ENCODE peak calls at places on chromosomes 16 and 17, in four cellular contexts. U is heart right ventricle, M is spleen, I is GM23338. Z is an unnamed sample.

GRCh38 chr17:57552114-57552601 is 192.9 kb downstream of the CCDC182 start:
- DNase-seq in I (peak), U (peak), M (peak), Z (no peak)

GRCh38 chr17:43211480-43212402 is at the start of gene TMEM106A:
- DNase-seq in U (peak), I (peak), M (peak), Z (peak)

GRCh38 chr16:21283521-21284289 is 5.6 kb upstream of the CRYM start:
- DNase-seq in I (peak), M (peak), U (peak), Z (peak)

GRCh38 chr16:57813466-57813865 is 11.2 kb upstream of the KIFC3 start:
- DNase-seq in M (no peak), U (no peak), I (no peak), Z (no peak)

GRCh38 chr17:79934653-79934970 is 95.4 kb upstream of the CBX4 start:
- DNase-seq in U (no peak), I (no peak), M (no peak), Z (no peak)

GRCh38 chr16:2799852-2800226 is 1.6 kb downstream of the PRSS41 start:
- DNase-seq in U (no peak), M (peak), I (no peak), Z (peak)

GRCh38 chr17:51601622-51602261 is 341.4 kb downstream of the UTP18 start:
- DNase-seq in U (no peak), M (no peak), I (no peak), Z (no peak)

GRCh38 chr17:78144146-78144719 is 2.0 kb upstream of the C17orf99 start:
- DNase-seq in U (peak), M (peak), I (no peak), Z (peak)

GRCh38 chr17:13510062-13510461 is 91.7 kb downstream of the HS3ST3A1 start:
- DNase-seq in M (no peak), U (no peak), I (peak), Z (no peak)

GRCh38 chr16:4957420-4957719 is 760 bp upstream of the SEC14L5 start:
- DNase-seq in I (no peak), M (no peak), U (no peak), Z (no peak)
- H3K4me3 ChIP-seq in I (peak), M (peak), U (peak), Z (peak)

GRCh38 chr16:88941051-88941932 is 35.7 kb downstream of the CBFA2T3 start:
- DNase-seq in U (peak), I (peak), M (peak), Z (no peak)
- H3K4me3 ChIP-seq in U (peak), I (peak), M (peak), Z (peak)

DNA sequence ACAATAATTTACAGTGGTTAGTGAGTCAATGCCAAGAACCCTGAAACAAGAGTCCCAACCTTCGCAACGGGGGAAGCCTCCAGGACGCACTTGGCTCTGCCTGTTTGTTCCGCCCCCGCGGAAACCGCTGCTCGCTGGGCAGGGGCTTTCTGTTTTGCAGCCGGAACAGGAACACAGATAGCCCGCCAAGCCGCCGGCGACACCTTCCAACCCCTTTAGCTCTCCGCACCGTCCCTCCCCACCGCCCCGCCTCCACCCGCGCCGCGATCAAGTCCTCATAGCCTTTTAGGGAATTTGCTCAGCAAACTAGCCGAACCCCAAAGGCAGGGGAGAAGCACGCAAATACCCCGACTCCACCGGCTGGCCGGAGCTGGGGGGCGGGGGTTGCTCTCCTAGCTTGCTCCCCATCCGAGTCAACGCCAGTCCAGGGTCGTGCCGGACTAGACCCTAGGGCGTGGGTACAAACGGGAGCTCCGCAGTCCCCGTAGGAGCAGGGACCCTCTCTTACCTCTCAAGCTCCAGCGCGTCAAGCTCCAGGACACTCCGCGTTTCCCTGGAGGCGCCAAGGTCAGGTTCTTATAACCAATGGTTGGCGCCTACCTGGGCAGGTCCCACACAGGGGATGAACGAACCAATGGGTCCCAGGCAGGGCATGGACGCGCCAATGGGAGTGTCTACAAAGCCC is at the start of gene SLFN13:
- DNase-seq in M (peak), I (peak), U (peak), Z (peak)
- H3K4me3 ChIP-seq in M (peak), I (peak), U (peak), Z (peak)

GRCh38 chr16:84527486-84528269 is 23.2 kb upstream of the MEAK7 start:
- DNase-seq in M (no peak), I (no peak), U (no peak), Z (no peak)
- H3K4me3 ChIP-seq in M (no peak), I (no peak), U (peak), Z (no peak)

GRCh38 chr16:88452485-88453216 is 429 bp upstream of the ZFPM1 start:
- DNase-seq in I (peak), M (peak), U (peak), Z (peak)

GRCh38 chr16:88453217-88453531 is at the start of gene ZFPM1:
- DNase-seq in I (no peak), U (no peak), M (no peak), Z (no peak)

GRCh38 chr16:88453621-88454314 is 688 bp downstream of the ZFPM1 start:
- DNase-seq in M (peak), U (no peak), I (peak), Z (peak)

GRCh38 chr16:88449267-88449561 is 3.9 kb upstream of the ZFPM1 start:
- DNase-seq in U (no peak), I (no peak), M (no peak), Z (peak)

GRCh38 chr16:88451586-88452484 is 1.2 kb upstream of the ZFPM1 start:
- DNase-seq in M (no peak), I (no peak), U (no peak), Z (peak)
- H3K4me3 ChIP-seq in M (peak), I (peak), U (peak), Z (peak)

DNA sequence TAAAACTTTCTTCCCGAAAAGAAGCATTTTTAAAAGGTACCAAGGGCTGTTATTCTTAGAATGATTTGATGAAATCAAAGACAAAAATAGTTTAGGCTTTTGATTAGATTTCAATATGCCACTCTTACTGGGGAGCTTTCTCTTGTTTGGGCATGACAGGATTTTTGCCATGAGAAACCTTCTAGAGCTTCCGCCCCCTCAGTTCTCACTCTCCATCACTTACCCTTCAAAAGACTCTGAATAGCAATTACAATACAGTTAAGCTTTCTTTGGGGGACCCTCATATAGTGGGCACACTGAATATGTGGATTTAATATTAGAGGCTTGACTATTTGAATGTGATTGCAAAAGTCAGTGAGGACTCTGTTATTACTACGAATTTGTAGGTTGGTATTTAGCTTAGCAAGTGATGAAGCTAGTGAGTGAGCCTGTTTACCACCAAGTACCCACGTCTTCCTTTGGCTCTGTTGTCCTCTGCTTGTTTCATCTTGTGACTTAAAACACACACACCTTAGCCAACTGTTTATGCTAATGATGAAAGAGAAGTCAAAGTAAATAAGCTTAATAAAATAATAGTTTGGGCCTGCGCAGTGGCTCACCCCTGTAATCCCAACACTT is 158.7 kb upstream of the TBX2 start:
- DNase-seq in M (no peak), U (no peak), I (no peak), Z (no peak)
- H3K4me3 ChIP-seq in M (no peak), U (no peak), I (no peak), Z (no peak)

DNA sequence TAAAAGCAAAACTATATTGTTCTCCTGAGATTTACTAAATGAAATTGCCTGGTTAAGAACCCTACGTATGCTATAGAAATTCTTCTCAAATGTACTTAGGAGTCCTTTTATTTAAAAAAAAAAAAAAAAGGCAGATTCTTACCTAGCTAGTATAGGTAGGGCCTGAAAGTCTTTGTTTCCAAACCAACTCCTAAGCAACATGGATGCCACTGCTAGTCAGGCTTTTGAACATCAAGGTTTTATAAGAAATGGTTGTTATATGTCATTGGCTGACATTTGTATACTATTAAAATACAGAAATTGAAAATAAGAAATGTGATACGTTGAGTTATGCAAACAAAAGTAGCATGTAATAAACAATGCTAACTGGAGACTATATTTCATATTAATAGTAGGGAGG is 1.2 kb downstream of the EVI2A start:
- DNase-seq in U (no peak), M (no peak), I (no peak), Z (no peak)
- H3K4me3 ChIP-seq in U (no peak), M (peak), I (no peak), Z (peak)

GRCh38 chr17:27630607-27631408 is at the start of gene LGALS9:
- DNase-seq in I (no peak), M (peak), U (peak), Z (peak)
- H3K4me3 ChIP-seq in I (no peak), M (peak), U (peak), Z (peak)